ENCODE peak calls at places on chromosomes 2 and 18, in eight cellular contexts. D is tibial artery; E is kidney; Q is GM23338; S is right lobe of liver; G is BE2C; W is CD8-positive, alpha-beta memory T cell; M is GM12878. I is an unnamed sample.

GRCh38 chr2:48219555-48220436 is 310.2 kb upstream of the STON1 start:
- DNase-seq in S (no peak), M (no peak), Q (no peak), D (no peak), W (no peak), E (no peak), G (no peak), I (no peak)

GRCh38 chr18:39835303-39836030 is 2119.6 kb upstream of the PIK3C3 start:
- DNase-seq in E (no peak), M (no peak), G (no peak), D (no peak), Q (peak; percentile 35), W (no peak), S (no peak), I (no peak)

GRCh38 chr2:54558188-54558975 is 102.3 kb downstream of the SPTBN1 start:
- DNase-seq in Q (peak; percentile 90), S (peak; percentile 78), W (peak; percentile 68), M (no peak), D (peak; percentile 64), E (peak; percentile 85), G (peak; percentile 79), I (peak; percentile 93)

GRCh38 chr2:159549234-159549633 is 67.1 kb downstream of the BAZ2B start:
- DNase-seq in S (no peak), G (no peak), E (no peak), M (no peak), W (no peak), D (no peak), Q (no peak), I (no peak)

GRCh38 chr2:202122975-202123765 is 50.1 kb downstream of the KIAA2012 start:
- DNase-seq in G (no peak), E (no peak), S (no peak), Q (peak; percentile 43), D (no peak), M (no peak), W (no peak), I (no peak)

GRCh38 chr2:158665536-158666302 is 129.4 kb upstream of the DAPL1 start:
- DNase-seq in M (no peak), Q (no peak), E (no peak), G (peak; percentile 14), W (no peak), S (no peak), D (no peak), I (no peak)

GRCh38 chr18:33708876-33709275 is 130.9 kb downstream of the ASXL3 start:
- DNase-seq in S (no peak), D (no peak), Q (no peak), G (no peak), M (no peak), W (no peak), E (no peak), I (no peak)

GRCh38 chr2:128252501-128252900 is 66.2 kb downstream of the HS6ST1 start:
- DNase-seq in G (no peak), S (no peak), D (no peak), Q (no peak), E (peak; percentile 34), M (no peak), W (no peak), I (no peak)

GRCh38 chr18:51666717-51667320 is 469.3 kb upstream of the MEX3C start:
- DNase-seq in G (peak; percentile 70), M (no peak), W (no peak), Q (peak; percentile 5), D (no peak), S (peak; percentile 34), E (no peak), I (no peak)

DNA sequence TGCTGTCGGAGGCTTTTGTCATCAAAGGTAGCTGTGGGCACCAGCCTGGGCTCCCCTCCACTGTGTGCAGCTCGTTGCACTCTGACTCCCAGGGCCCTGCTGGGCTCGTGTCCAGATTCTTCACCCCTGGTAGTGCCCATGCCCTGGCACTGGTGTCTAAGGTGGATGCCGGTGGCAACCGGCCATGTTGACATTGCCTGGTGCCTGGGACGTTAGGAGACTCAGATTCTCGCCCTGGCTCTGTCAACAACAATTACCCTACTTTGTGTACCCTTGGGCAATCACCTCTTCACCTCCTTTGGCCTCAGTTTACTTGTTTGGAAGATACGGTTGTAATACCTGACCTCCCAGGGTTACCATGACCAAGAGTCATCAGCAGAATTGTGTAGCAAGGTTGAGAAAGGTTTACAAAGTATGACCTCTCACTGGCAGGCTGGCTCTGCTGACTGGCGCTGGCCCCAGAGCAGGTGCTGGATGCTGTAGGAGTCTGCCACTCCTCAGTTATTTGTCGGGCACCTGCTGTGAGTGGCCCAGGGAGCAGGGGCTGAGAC is 41.5 kb upstream of the MCFD2 start:
- DNase-seq in M (no peak), W (no peak), D (no peak), S (peak; percentile 91), Q (no peak), G (no peak), E (peak; percentile 59), I (no peak)
- H3K4me1 ChIP-seq in M (no peaks in the 10 kb centered on the region), W (no peaks in the 10 kb centered on the region), D (no peaks in the 10 kb centered on the region), S (peaks cover 35% of the 10 kb centered on the region), Q (no peaks in the 10 kb centered on the region), G (no peaks in the 10 kb centered on the region), E (peaks cover 9% of the 10 kb centered on the region), I (peaks cover 18% of the 10 kb centered on the region)

GRCh38 chr2:108613261-108614042 is 79.2 kb downstream of the LIMS1 start:
- DNase-seq in Q (no peak), W (no peak), S (no peak), E (no peak), G (no peak), D (no peak), M (no peak), I (peak; percentile 70)

GRCh38 chr2:108611021-108611420 is 76.8 kb downstream of the LIMS1 start:
- DNase-seq in G (no peak), E (no peak), Q (no peak), M (no peak), S (no peak), D (no peak), W (no peak), I (no peak)

GRCh38 chr2:108612514-108613183 is 78.4 kb downstream of the LIMS1 start:
- DNase-seq in M (peak; percentile 91), W (peak; percentile 44), E (no peak), D (no peak), Q (no peak), G (no peak), S (no peak), I (peak; percentile 83)

GRCh38 chr2:108614043-108614435 is 79.8 kb downstream of the LIMS1 start:
- DNase-seq in Q (no peak), S (no peak), W (no peak), D (no peak), E (no peak), G (no peak), M (no peak), I (peak; percentile 71)

GRCh38 chr2:108612153-108612513 is 77.9 kb downstream of the LIMS1 start:
- DNase-seq in D (no peak), W (peak; percentile 45), S (no peak), M (peak; percentile 97), E (no peak), G (no peak), Q (no peak), I (no peak)
- H3K4me3 ChIP-seq in D (no peak overlapping the region), W (peak overlapping the region; percentile 4), S (no peak overlapping the region), M (peak overlapping the region; percentile 43), E (no peak overlapping the region), G (no peak overlapping the region), Q (no peak overlapping the region), I (peak overlapping the region; percentile 12)

DNA sequence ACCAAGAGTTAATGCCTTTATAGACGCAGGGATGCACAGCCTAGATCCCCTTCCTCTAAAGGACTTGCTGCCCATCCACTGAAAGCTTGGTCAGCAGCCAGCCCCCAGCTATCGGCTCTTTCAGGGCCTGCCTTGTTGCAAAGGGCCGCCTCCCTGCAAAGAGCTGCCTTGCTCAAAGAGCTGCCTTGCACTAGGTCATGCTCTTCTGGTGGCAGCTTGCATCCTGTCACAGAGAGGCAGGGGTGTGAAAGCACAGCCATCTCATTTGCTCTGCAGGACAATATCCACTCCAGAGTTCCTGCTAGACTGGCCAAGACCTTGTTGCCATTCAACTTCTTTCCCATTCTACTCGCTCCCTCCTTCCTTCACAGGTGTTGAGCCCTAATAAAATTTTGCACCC is 137.1 kb downstream of the MCFD2 start:
- DNase-seq in W (no peak), S (no peak), Q (no peak), M (no peak), G (no peak), E (no peak), D (no peak), I (no peak)
- H3K4me1 ChIP-seq in W (no peaks in the 10 kb centered on the region), S (no peaks in the 10 kb centered on the region), Q (no peaks in the 10 kb centered on the region), M (no peaks in the 10 kb centered on the region), G (no peaks in the 10 kb centered on the region), E (no peaks in the 10 kb centered on the region), D (no peaks in the 10 kb centered on the region), I (no peaks in the 10 kb centered on the region)

GRCh38 chr18:2979027-2979570 is 33.8 kb downstream of the LPIN2 start:
- DNase-seq in E (no peak), W (no peak), M (no peak), D (no peak), G (no peak), Q (no peak), S (no peak), I (no peak)

GRCh38 chr18:2978208-2978607 is 34.7 kb downstream of the LPIN2 start:
- DNase-seq in G (no peak), D (no peak), Q (no peak), E (no peak), M (no peak), W (no peak), S (no peak), I (no peak)

GRCh38 chr18:2979871-2980606 is 32.9 kb downstream of the LPIN2 start:
- DNase-seq in D (peak; percentile 60), Q (no peak), M (no peak), E (peak; percentile 88), W (no peak), G (no peak), S (peak; percentile 44), I (no peak)

GRCh38 chr18:2976733-2977132 is 36.2 kb downstream of the LPIN2 start:
- DNase-seq in G (no peak), M (no peak), S (no peak), E (no peak), D (no peak), W (no peak), Q (no peak), I (no peak)

GRCh38 chr18:2978626-2979025 is 34.3 kb downstream of the LPIN2 start:
- DNase-seq in G (no peak), S (no peak), Q (no peak), E (no peak), W (no peak), M (no peak), D (no peak), I (no peak)
- H3K4me3 ChIP-seq in G (no peak overlapping the region), S (no peak overlapping the region), Q (no peak overlapping the region), E (peak overlapping the region; percentile 9), W (peak overlapping the region; percentile 63), M (peak overlapping the region; percentile 41), D (peak overlapping the region; percentile 5), I (no peak overlapping the region)

I was measured in spleen.